ENCODE peak calls at places on chromosomes 6 and 20, in eight cellular contexts. B, J, K, A, V, Y, O and N are unnamed samples.
A peak's percentile ranks its signal among the peaks of the same experiment; 100 is the strongest.

GRCh38 chr6:64803470-64804166 is 903.4 kb downstream of the EYS start:
- DNase-seq in B (no peak), Y (no peak), O (no peak), K (no peak), A (no peak), J (no peak), V (no peak), N (no peak)

GRCh38 chr6:159960485-159960884 is 8.4 kb upstream of the IGF2R start:
- DNase-seq in V (no peak), B (no peak), K (no peak), J (no peak), O (no peak), A (no peak), Y (no peak), N (no peak)

GRCh38 chr20:24866742-24867141 is 82.3 kb upstream of the CST7 start:
- DNase-seq in O (no peak), B (no peak), A (no peak), J (no peak), V (no peak), K (no peak), Y (no peak), N (no peak)

GRCh38 chr6:56683882-56684281 is 41.2 kb upstream of the DST start:
- DNase-seq in B (peak; percentile 83), A (peak; percentile 48), V (no peak), J (no peak), Y (peak; percentile 96), O (peak; percentile 72), K (no peak), N (peak; percentile 34)

GRCh38 chr20:8187740-8188139 is 55.7 kb downstream of the PLCB1 start:
- DNase-seq in Y (peak; percentile 40), V (no peak), K (no peak), B (no peak), J (no peak), A (no peak), O (peak; percentile 65), N (no peak)

GRCh38 chr6:157980288-157981131 is 1.2 kb upstream of the SYNJ2 start:
- DNase-seq in J (peak; percentile 48), O (no peak), V (no peak), A (no peak), B (no peak), Y (no peak), K (no peak), N (no peak)

GRCh38 chr6:42197574-42198362 is 3.0 kb upstream of the GUCA1B start:
- DNase-seq in B (no peak), Y (peak; percentile 72), V (no peak), J (no peak), O (peak; percentile 83), K (no peak), A (no peak), N (no peak)

GRCh38 chr20:41141153-41141815 is 3.9 kb downstream of the PLCG1 start:
- DNase-seq in O (peak; percentile 51), V (no peak), A (no peak), K (no peak), J (no peak), Y (peak; percentile 55), B (peak; percentile 34), N (no peak)

GRCh38 chr6:78629154-78629721 is 238.1 kb upstream of the IRAK1BP1 start:
- DNase-seq in K (no peak), J (no peak), Y (peak; percentile 59), B (peak; percentile 20), V (peak; percentile 55), O (peak; percentile 65), A (no peak), N (no peak)

GRCh38 chr6:29720863-29721262 is 2.4 kb upstream of the HLA-F start:
- DNase-seq in V (peak; percentile 71), J (no peak), B (no peak), O (no peak), Y (no peak), A (no peak), K (no peak), N (no peak)

GRCh38 chr20:62900692-62901584 is 25.4 kb downstream of the DIDO1 start:
- DNase-seq in O (no peak), J (no peak), B (peak; percentile 47), K (no peak), Y (no peak), V (no peak), A (no peak), N (no peak)

GRCh38 chr20:53369871-53370270 is 223.8 kb downstream of the ZNF217 start:
- DNase-seq in V (no peak), B (no peak), O (no peak), Y (no peak), A (no peak), K (no peak), J (no peak), N (no peak)

GRCh38 chr6:43276180-43277082 is 21.6 kb upstream of the SLC22A7 start:
- DNase-seq in B (no peak), Y (no peak), O (peak; percentile 39), V (no peak), A (no peak), J (peak; percentile 45), K (peak; percentile 22), N (no peak)

GRCh38 chr6:124960757-124961467 is 1.3 kb upstream of the RNF217 start:
- DNase-seq in O (no peak), B (no peak), V (no peak), A (peak; percentile 11), J (no peak), Y (no peak), K (no peak), N (no peak)

GRCh38 chr6:6975395-6976111 is 132.2 kb upstream of the RREB1 start:
- DNase-seq in A (no peak), B (no peak), K (no peak), O (peak; percentile 30), V (no peak), J (no peak), Y (no peak), N (no peak)

GRCh38 chr6:83127976-83128375 is 60.5 kb downstream of the DOP1A start:
- DNase-seq in B (no peak), K (no peak), O (no peak), J (no peak), A (no peak), Y (peak; percentile 48), V (no peak), N (no peak)

GRCh38 chr6:133778414-133778813 is 110.5 kb upstream of the TCF21 start:
- DNase-seq in B (no peak), J (no peak), O (peak; percentile 95), A (peak; percentile 91), V (no peak), K (no peak), Y (peak; percentile 97), N (no peak)